ENCODE peak calls at places on chromosomes 12 and 14, in five cellular contexts. T, D, U, X and E are unnamed samples.

GRCh38 chr12:18320036-18320617 is 58.8 kb downstream of the PIK3C2G start:
- DNase-seq in T (peak), D (no peak), U (peak), X (peak), E (no peak)

GRCh38 chr14:65639216-65639615 is 226.7 kb downstream of the FUT8 start:
- DNase-seq in X (no peak), D (no peak), T (peak), U (no peak), E (no peak)

GRCh38 chr12:102063066-102063465 is 1.3 kb upstream of the WASHC3 start:
- DNase-seq in X (no peak), T (no peak), U (peak), D (no peak), E (no peak)

GRCh38 chr14:23481362-23481970 is 12.0 kb downstream of the NGDN start:
- DNase-seq in T (no peak), U (peak), X (peak), D (no peak), E (no peak)

GRCh38 chr14:61213116-61213720 is 67.9 kb downstream of the TMEM30B start:
- DNase-seq in U (no peak), X (no peak), D (no peak), T (peak), E (no peak)

GRCh38 chr14:96622926-96623325 is 120.7 kb downstream of the PAPOLA start:
- DNase-seq in D (no peak), X (no peak), T (no peak), U (no peak), E (no peak)

GRCh38 chr12:109517619-109518018 is 40.2 kb downstream of the UBE3B start:
- DNase-seq in D (no peak), T (no peak), X (no peak), U (no peak), E (no peak)

GRCh38 chr14:56996721-56997399 is 186.6 kb upstream of the OTX2 start:
- DNase-seq in T (no peak), U (no peak), X (no peak), D (no peak), E (no peak)